ENCODE peak calls at places on chromosomes 13 and 19, in nine cellular contexts. C, E, D, L, Z, V, N, A and B are unnamed samples.

GRCh38 chr13:111114362-111115050 is 604 bp upstream of the ARHGEF7 start:
- DNase-seq in C (peak; percentile 43), E (no peak), D (peak; percentile 69), L (peak; percentile 37), Z (no peak), V (peak; percentile 48), N (no peak), A (no peak), B (no peak)

GRCh38 chr19:15937771-15938170 is 3.4 kb upstream of the CYP4F11 start:
- DNase-seq in C (no peak), E (no peak), D (no peak), L (no peak), Z (no peak), V (no peak), N (no peak), A (no peak), B (no peak)

GRCh38 chr19:15313649-15314279 is 18.6 kb downstream of the BRD4 start:
- DNase-seq in C (no peak), E (no peak), D (no peak), L (no peak), Z (no peak), V (no peak), N (no peak), A (no peak), B (no peak)

GRCh38 chr19:21947775-21948174 is 63.0 kb downstream of the ZNF208 start:
- DNase-seq in C (no peak), E (no peak), D (no peak), L (no peak), Z (no peak), V (no peak), N (no peak), A (no peak), B (no peak)

GRCh38 chr13:59364508-59365187 is 799.1 kb downstream of the DIAPH3 start:
- DNase-seq in C (no peak), E (no peak), D (no peak), L (no peak), Z (no peak), V (no peak), N (no peak), A (no peak), B (no peak)

GRCh38 chr13:114131581-114132418 is 623 bp downstream of the RASA3 start:
- DNase-seq in C (peak; percentile 63), E (no peak), D (no peak), L (peak; percentile 42), Z (no peak), V (peak; percentile 63), N (peak; percentile 70), A (no peak), B (no peak)

GRCh38 chr13:101492251-101492910 is 39.9 kb downstream of the ITGBL1 start:
- DNase-seq in C (no peak), E (no peak), D (no peak), L (no peak), Z (no peak), V (no peak), N (no peak), A (no peak), B (no peak)

GRCh38 chr13:44768233-44768632 is 192.1 kb upstream of the TSC22D1 start:
- DNase-seq in C (no peak), E (no peak), D (no peak), L (no peak), Z (no peak), V (peak; percentile 43), N (no peak), A (no peak), B (no peak)

GRCh38 chr19:1418951-1419735 is 11.8 kb downstream of the DAZAP1 start:
- DNase-seq in C (no peak), E (no peak), D (no peak), L (no peak), Z (no peak), V (no peak), N (no peak), A (no peak), B (no peak)

GRCh38 chr13:112341446-112341845 is 34.7 kb upstream of the SPACA7 start:
- DNase-seq in C (no peak), E (no peak), D (no peak), L (no peak), Z (no peak), V (no peak), N (no peak), A (no peak), B (no peak)

GRCh38 chr19:53696951-53697350 is 65.2 kb downstream of the DPRX start:
- DNase-seq in C (no peak), E (no peak), D (no peak), L (no peak), Z (no peak), V (no peak), N (no peak), A (no peak), B (no peak)